ENCODE peak calls at places on chromosomes 3 and 15, in six cellular contexts. G, M, Y, I, R and W are unnamed samples. For H3K4me1, the result is how much of the 10 kb centered on the place peaks cover.

GRCh38 chr3:196712514-196713413 is 587 bp downstream of the PIGX start:
- DNase-seq in G (peak), R (peak), Y (peak), I (no peak), M (no peak), W (peak)

GRCh38 chr3:160016972-160017371 is 28.3 kb downstream of the IL12A start:
- DNase-seq in Y (no peak), M (no peak), I (no peak), R (no peak), G (no peak), W (no peak)

GRCh38 chr3:131277836-131278497 is 103.6 kb upstream of the NUDT16 start:
- DNase-seq in M (no peak), I (no peak), G (peak), R (no peak), Y (no peak), W (no peak)

GRCh38 chr15:25557916-25558315 is 119.1 kb upstream of the UBE3A start:
- DNase-seq in G (no peak), R (no peak), M (no peak), I (no peak), Y (no peak), W (no peak)

GRCh38 chr3:39136533-39137434 is 16.6 kb downstream of the CSRNP1 start:
- DNase-seq in M (no peak), Y (no peak), R (peak), G (no peak), I (no peak), W (no peak)

GRCh38 chr3:171200052-171201029 is 173.8 kb upstream of the SLC2A2 start:
- DNase-seq in Y (no peak), M (no peak), R (no peak), G (no peak), I (no peak), W (no peak)

GRCh38 chr15:48373855-48374421 is 42.7 kb downstream of the DUT start:
- DNase-seq in Y (peak), M (no peak), G (peak), R (no peak), I (no peak), W (no peak)

GRCh38 chr3:3027976-3028567 is 82.1 kb downstream of the IL5RA start:
- DNase-seq in M (peak), R (no peak), G (no peak), I (peak), Y (no peak), W (peak)

GRCh38 chr3:66153961-66154923 is 66.6 kb upstream of the SLC25A26 start:
- DNase-seq in Y (no peak), I (no peak), R (no peak), M (no peak), G (no peak), W (no peak)

GRCh38 chr15:99963976-99964375 is 230.7 kb upstream of the LYSMD4 start:
- DNase-seq in R (no peak), Y (peak), M (no peak), I (no peak), G (no peak), W (no peak)

GRCh38 chr3:134315286-134316106 is 58.8 kb downstream of the AMOTL2 start:
- DNase-seq in M (no peak), G (no peak), I (no peak), Y (no peak), R (no peak), W (no peak)

GRCh38 chr3:155241559-155241958 is 51.9 kb downstream of the STRIT1 start:
- DNase-seq in M (no peak), G (no peak), Y (no peak), I (no peak), R (no peak), W (no peak)

GRCh38 chr3:46695177-46695961 is 1.9 kb upstream of the ALS2CL start:
- DNase-seq in Y (peak), M (peak), G (no peak), I (peak), R (no peak), W (peak)

GRCh38 chr15:58622877-58623276 is 126.6 kb downstream of the ADAM10 start:
- DNase-seq in M (no peak), R (no peak), G (no peak), Y (no peak), I (no peak), W (no peak)

GRCh38 chr3:146163584-146163983 is 2.6 kb upstream of the PLOD2 start:
- DNase-seq in R (no peak), G (peak), Y (no peak), M (no peak), I (no peak), W (no peak)

GRCh38 chr15:33612721-33613304 is 302.0 kb downstream of the RYR3 start:
- DNase-seq in I (no peak), Y (no peak), R (no peak), G (no peak), M (no peak), W (no peak)

GRCh38 chr15:39232512-39232911 is 348.4 kb upstream of the THBS1 start:
- DNase-seq in M (no peak), R (no peak), Y (no peak), G (peak), I (no peak), W (no peak)

GRCh38 chr3:48429416-48430358 is at the start of gene PLXNB1:
- DNase-seq in I (peak), R (peak), G (peak), Y (peak), M (peak), W (peak)

GRCh38 chr3:58572634-58573230 is 4.5 kb downstream of the FAM107A start:
- DNase-seq in Y (no peak), G (no peak), R (no peak), M (no peak), I (no peak), W (no peak)

GRCh38 chr15:98308117-98308516 is 340.2 kb upstream of the IGF1R start:
- DNase-seq in M (no peak), G (no peak), R (no peak), I (no peak), Y (no peak), W (no peak)

GRCh38 chr3:58214484-58215316 is 3.9 kb upstream of the DNASE1L3 start:
- DNase-seq in M (no peak), Y (no peak), G (peak), R (no peak), I (no peak), W (no peak)

GRCh38 chr3:14430706-14431470 is 28.5 kb downstream of the SLC6A6 start:
- DNase-seq in Y (no peak), M (no peak), R (peak), I (no peak), G (no peak), W (no peak)

GRCh38 chr3:14432996-14433572 is 30.7 kb downstream of the SLC6A6 start:
- DNase-seq in M (no peak), Y (no peak), G (no peak), R (no peak), I (no peak), W (no peak)

GRCh38 chr3:14431556-14431927 is 29.1 kb downstream of the SLC6A6 start:
- DNase-seq in Y (peak), R (no peak), M (no peak), G (no peak), I (no peak), W (no peak)

GRCh38 chr3:14434105-14434504 is 31.7 kb downstream of the SLC6A6 start:
- DNase-seq in Y (peak), I (no peak), R (no peak), G (peak), M (peak), W (no peak)

GRCh38 chr3:14431928-14432834 is 29.8 kb downstream of the SLC6A6 start:
- DNase-seq in Y (peak), M (peak), I (peak), G (peak), R (peak), W (peak)
- H3K4me1 ChIP-seq in Y (half or more), M (half or more), I (half or more), G (under half), R (half or more), W (half or more)

GRCh38 chr3:195259564-195260285 is 11.2 kb downstream of the XXYLT1 start:
- DNase-seq in Y (peak), I (peak), G (peak), R (peak), M (peak), W (peak)
- H3K4me1 ChIP-seq in Y (under half), I (under half), G (under half), R (under half), M (under half), W (under half)

GRCh38 chr3:70984756-70985155 is 598.8 kb downstream of the FOXP1 start:
- DNase-seq in G (no peak), Y (no peak), M (no peak), R (no peak), I (no peak), W (no peak)
- H3K4me1 ChIP-seq in G (under half), Y (under half), M (under half), R (half or more), I (under half), W (under half)

GRCh38 chr15:77063249-77063648 is 7.7 kb downstream of the TSPAN3 start:
- DNase-seq in I (no peak), R (no peak), G (no peak), M (no peak), Y (no peak), W (no peak)

GRCh38 chr15:77066961-77067690 is 3.8 kb downstream of the TSPAN3 start:
- DNase-seq in G (peak), Y (no peak), M (no peak), R (no peak), I (no peak), W (no peak)

GRCh38 chr15:77064118-77064517 is 6.8 kb downstream of the TSPAN3 start:
- DNase-seq in M (no peak), I (no peak), R (no peak), G (no peak), Y (no peak), W (no peak)

GRCh38 chr15:77067691-77068367 is 3.1 kb downstream of the TSPAN3 start:
- DNase-seq in Y (no peak), I (no peak), R (no peak), G (no peak), M (no peak), W (no peak)

GRCh38 chr15:77064539-77065308 is 6.2 kb downstream of the TSPAN3 start:
- DNase-seq in I (no peak), M (no peak), R (no peak), G (peak), Y (peak), W (no peak)
- H3K4me1 ChIP-seq in I (under half), M (under half), R (under half), G (under half), Y (half or more), W (under half)

GRCh38 chr3:100073555-100074307 is 40.6 kb downstream of the FILIP1L start:
- DNase-seq in Y (peak), G (no peak), I (no peak), M (no peak), R (no peak), W (peak)
- H3K4me1 ChIP-seq in Y (under half), G (under half), I (under half), M (under half), R (under half), W (under half)

GRCh38 chr15:85277847-85278246 is 102.6 kb upstream of the AKAP13 start:
- DNase-seq in Y (no peak), R (no peak), I (no peak), M (no peak), G (no peak), W (no peak)

GRCh38 chr15:85274315-85275050 is 105.9 kb upstream of the AKAP13 start:
- DNase-seq in R (no peak), Y (no peak), M (no peak), G (no peak), I (no peak), W (no peak)

GRCh38 chr15:85280203-85280602 is 100.2 kb upstream of the AKAP13 start:
- DNase-seq in G (no peak), I (no peak), Y (no peak), M (no peak), R (no peak), W (no peak)

GRCh38 chr15:85276508-85276907 is 103.9 kb upstream of the AKAP13 start:
- DNase-seq in Y (no peak), G (no peak), M (no peak), R (no peak), I (no peak), W (no peak)

GRCh38 chr15:85276921-85277320 is 103.5 kb upstream of the AKAP13 start:
- DNase-seq in R (no peak), I (no peak), G (no peak), M (no peak), Y (no peak), W (no peak)
- H3K4me1 ChIP-seq in R (under half), I (under half), G (under half), M (under half), Y (under half), W (under half)

GRCh38 chr3:152376351-152377183 is 107.8 kb downstream of the MBNL1 start:
- DNase-seq in R (no peak), I (no peak), M (no peak), G (no peak), Y (peak), W (no peak)

GRCh38 chr3:152379415-152380042 is 110.8 kb downstream of the MBNL1 start:
- DNase-seq in R (no peak), M (no peak), Y (no peak), I (no peak), G (no peak), W (no peak)

GRCh38 chr3:152375546-152375945 is 106.8 kb downstream of the MBNL1 start:
- DNase-seq in R (no peak), G (no peak), M (no peak), Y (no peak), I (no peak), W (no peak)

GRCh38 chr3:152374260-152374990 is 105.7 kb downstream of the MBNL1 start:
- DNase-seq in G (no peak), I (no peak), R (no peak), M (no peak), Y (no peak), W (no peak)

GRCh38 chr3:152377184-152377570 is 108.4 kb downstream of the MBNL1 start:
- DNase-seq in Y (no peak), G (no peak), I (no peak), R (no peak), M (no peak), W (no peak)
- H3K4me1 ChIP-seq in Y (half or more), G (under half), I (half or more), R (half or more), M (half or more), W (under half)

DNA sequence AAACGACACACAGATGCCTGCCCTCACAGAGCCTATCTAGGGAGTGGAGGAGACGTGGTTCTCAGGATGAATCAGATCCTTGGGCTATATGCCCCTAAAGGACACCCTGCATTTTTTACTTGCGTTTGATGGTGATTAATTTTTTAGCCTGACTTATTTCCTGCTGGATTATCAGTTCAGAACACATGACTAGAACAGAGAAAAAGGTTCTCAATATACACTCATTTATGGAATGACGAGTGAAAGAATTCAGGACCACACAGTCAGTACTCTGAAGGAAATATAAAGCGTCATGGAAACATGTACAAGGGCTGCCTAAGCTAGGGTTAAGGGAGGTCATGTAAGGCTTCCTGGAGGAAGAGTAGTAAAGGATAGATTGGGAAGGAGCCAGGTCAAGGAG is 121.8 kb downstream of the SSR3 start:
- DNase-seq in I (no peak), R (no peak), Y (no peak), G (no peak), M (no peak), W (no peak)
- H3K4me1 ChIP-seq in I (under half), R (under half), Y (under half), G (under half), M (under half), W (under half)